ENCODE peak calls at places on chromosome 16, in four cellular contexts. T, D, K and F are unnamed samples.

GRCh38 chr16:67664871-67665270 is 1.7 kb downstream of the ENKD1 start:
- DNase-seq in T (no peak), D (no peak), K (no peak), F (no peak)

GRCh38 chr16:1899641-1900451 is 18.4 kb downstream of the HS3ST6 start:
- DNase-seq in T (no peak), D (peak; percentile 17), K (no peak), F (no peak)

GRCh38 chr16:59192551-59193199 is 458.6 kb upstream of the GOT2 start:
- DNase-seq in T (no peak), D (no peak), K (peak; percentile 9), F (no peak)

GRCh38 chr16:86519649-86520316 is 9.5 kb downstream of the FOXF1 start:
- DNase-seq in T (peak; percentile 30), D (no peak), K (peak; percentile 9), F (peak; percentile 25)

GRCh38 chr16:89089142-89089541 is 4.5 kb upstream of the ACSF3 start:
- DNase-seq in T (no peak), D (no peak), K (no peak), F (no peak)

GRCh38 chr16:30893744-30894539 is at the start of gene BCL7C:
- DNase-seq in T (peak; percentile 78), D (peak; percentile 87), K (peak; percentile 80), F (peak; percentile 59)

GRCh38 chr16:84040823-84041391 is 1.7 kb downstream of the SLC38A8 start:
- DNase-seq in T (no peak), D (peak; percentile 47), K (peak; percentile 43), F (peak; percentile 28)

GRCh38 chr16:65121870-65122723 is at the start of gene CDH11:
- DNase-seq in T (no peak), D (peak; percentile 3), K (peak; percentile 81), F (no peak)

GRCh38 chr16:81516478-81517149 is 72.0 kb downstream of the CMIP start:
- DNase-seq in T (no peak), D (no peak), K (no peak), F (no peak)

GRCh38 chr16:69166946-69167930 is 19.7 kb upstream of the SNTB2 start:
- DNase-seq in T (no peak), D (peak; percentile 59), K (peak; percentile 29), F (peak; percentile 74)

GRCh38 chr16:50747206-50747956 is 5.5 kb downstream of the CYLD start:
- DNase-seq in T (peak; percentile 12), D (peak; percentile 34), K (no peak), F (peak; percentile 45)

GRCh38 chr16:85570735-85571562 is 42.2 kb upstream of the GSE1 start:
- DNase-seq in T (peak; percentile 21), D (no peak), K (no peak), F (no peak)

GRCh38 chr16:82197540-82198240 is 27.7 kb upstream of the MPHOSPH6 start:
- DNase-seq in T (no peak), D (peak; percentile 74), K (no peak), F (peak; percentile 32)

GRCh38 chr16:3465911-3466584 is 22.6 kb downstream of the NAA60 start:
- DNase-seq in T (no peak), D (no peak), K (no peak), F (no peak)

GRCh38 chr16:30092373-30093010 is 768 bp upstream of the TBX6 start:
- DNase-seq in T (peak; percentile 58), D (no peak), K (no peak), F (peak; percentile 55)

GRCh38 chr16:8675183-8676159 is 1.1 kb downstream of the ABAT start:
- DNase-seq in T (peak; percentile 47), D (no peak), K (no peak), F (no peak)

GRCh38 chr16:1347962-1348361 is 3.7 kb downstream of the TSR3 start:
- DNase-seq in T (no peak), D (no peak), K (no peak), F (no peak)

GRCh38 chr16:21028728-21029127 is 121.9 kb downstream of the DNAH3 start:
- DNase-seq in T (no peak), D (no peak), K (no peak), F (no peak)

GRCh38 chr16:31215287-31216115 is 1.4 kb downstream of the PYDC1 start:
- DNase-seq in T (no peak), D (peak; percentile 53), K (peak; percentile 35), F (peak; percentile 14)

GRCh38 chr16:84917492-84917891 is 93.8 kb downstream of the ZDHHC7 start:
- DNase-seq in T (no peak), D (no peak), K (no peak), F (no peak)

GRCh38 chr16:59392911-59393310 is 658.8 kb upstream of the GOT2 start:
- DNase-seq in T (no peak), D (no peak), K (no peak), F (no peak)

GRCh38 chr16:47847220-47847970 is 308.4 kb downstream of the ABCC12 start:
- DNase-seq in T (no peak), D (peak; percentile 85), K (no peak), F (no peak)

GRCh38 chr16:30004424-30004776 is 6.4 kb downstream of the DOC2A start:
- DNase-seq in T (no peak), D (no peak), K (no peak), F (no peak)

GRCh38 chr16:86525696-86526095 is 15.4 kb downstream of the FOXF1 start:
- DNase-seq in T (no peak), D (no peak), K (no peak), F (no peak)

GRCh38 chr16:51757921-51758479 is 606.9 kb upstream of the SALL1 start:
- DNase-seq in T (no peak), D (no peak), K (no peak), F (no peak)

GRCh38 chr16:66270333-66270927 is 96.1 kb upstream of the CDH5 start:
- DNase-seq in T (peak; percentile 15), D (peak; percentile 25), K (peak; percentile 13), F (no peak)

GRCh38 chr16:74073471-74073870 is 223.1 kb upstream of the PSMD7 start:
- DNase-seq in T (no peak), D (no peak), K (no peak), F (no peak)

GRCh38 chr16:30786936-30787612 is at the start of gene ZNF629:
- DNase-seq in T (no peak), D (peak; percentile 49), K (peak; percentile 37), F (no peak)

GRCh38 chr16:52467753-52468152 is 79.2 kb downstream of the TOX3 start:
- DNase-seq in T (no peak), D (no peak), K (no peak), F (no peak)

GRCh38 chr16:78249056-78249455 is 149.6 kb downstream of the WWOX start:
- DNase-seq in T (no peak), D (no peak), K (no peak), F (peak; percentile 70)

GRCh38 chr16:27287887-27288286 is 19.3 kb upstream of the NSMCE1 start:
- DNase-seq in T (no peak), D (no peak), K (no peak), F (no peak)

GRCh38 chr16:89017956-89018604 is 41.1 kb upstream of the CBFA2T3 start:
- DNase-seq in T (no peak), D (no peak), K (no peak), F (no peak)